ENCODE peak calls at places on chromosomes 13 and 19, in eight cellular contexts. U, B, S, Y, A, G, J and T are unnamed samples.

GRCh38 chr19:5545051-5545450 is 22.7 kb downstream of the TINCR start:
- DNase-seq in U (no peak), B (no peak), S (no peak), Y (no peak), A (no peak), G (no peak), J (no peak), T (no peak)

GRCh38 chr13:25992076-25992475 is 59.7 kb downstream of the SHISA2 start:
- DNase-seq in U (no peak), B (no peak), S (peak; percentile 21), Y (no peak), A (no peak), G (no peak), J (no peak), T (no peak)

GRCh38 chr13:33205224-33205623 is 80.3 kb downstream of the STARD13 start:
- DNase-seq in U (no peak), B (no peak), S (no peak), Y (no peak), A (no peak), G (no peak), J (no peak), T (no peak)

GRCh38 chr13:29594710-29595379 is 643 bp downstream of the SLC7A1 start:
- DNase-seq in U (peak; percentile 21), B (peak; percentile 75), S (peak; percentile 64), Y (peak; percentile 66), A (peak; percentile 58), G (no peak), J (peak; percentile 52), T (peak; percentile 72)

GRCh38 chr19:42130254-42130573 is 2.0 kb downstream of the POU2F2 start:
- DNase-seq in U (no peak), B (no peak), S (no peak), Y (no peak), A (no peak), G (no peak), J (no peak), T (no peak)

GRCh38 chr13:32126756-32127155 is 95.2 kb downstream of the FRY start:
- DNase-seq in U (no peak), B (no peak), S (peak; percentile 19), Y (no peak), A (no peak), G (no peak), J (no peak), T (no peak)

GRCh38 chr13:51803422-51804294 is at the start of gene DHRS12:
- DNase-seq in U (peak; percentile 75), B (peak; percentile 93), S (peak; percentile 80), Y (peak; percentile 77), A (peak; percentile 93), G (peak; percentile 92), J (peak; percentile 88), T (peak; percentile 80)

GRCh38 chr13:94535775-94536174 is 56.3 kb upstream of the DCT start:
- DNase-seq in U (no peak), B (no peak), S (no peak), Y (no peak), A (no peak), G (no peak), J (no peak), T (no peak)

GRCh38 chr13:40164137-40164536 is 502.3 kb downstream of the FOXO1 start:
- DNase-seq in U (no peak), B (peak; percentile 39), S (no peak), Y (peak; percentile 36), A (no peak), G (no peak), J (no peak), T (no peak)

GRCh38 chr13:29511439-29511814 is 84.1 kb downstream of the SLC7A1 start:
- DNase-seq in U (no peak), B (no peak), S (no peak), Y (no peak), A (no peak), G (no peak), J (no peak), T (no peak)

GRCh38 chr13:30346159-30346788 is 38.9 kb upstream of the KATNAL1 start:
- DNase-seq in U (peak; percentile 38), B (no peak), S (no peak), Y (no peak), A (no peak), G (no peak), J (no peak), T (no peak)

GRCh38 chr19:991932-992669 is 8.0 kb downstream of the WDR18 start:
- DNase-seq in U (no peak), B (no peak), S (no peak), Y (no peak), A (no peak), G (no peak), J (no peak), T (no peak)

GRCh38 chr19:49857061-49857833 is 6.3 kb downstream of the PTOV1 start:
- DNase-seq in U (no peak), B (no peak), S (no peak), Y (no peak), A (no peak), G (no peak), J (no peak), T (no peak)

GRCh38 chr13:109249780-109250528 is 536.4 kb downstream of the IRS2 start:
- DNase-seq in U (no peak), B (no peak), S (no peak), Y (no peak), A (no peak), G (no peak), J (no peak), T (no peak)

GRCh38 chr19:8252922-8253589 is 43.9 kb downstream of the CERS4 start:
- DNase-seq in U (peak; percentile 66), B (peak; percentile 76), S (peak; percentile 54), Y (peak; percentile 82), A (peak; percentile 89), G (peak; percentile 81), J (peak; percentile 76), T (peak; percentile 64)

GRCh38 chr19:8248348-8249328 is 39.5 kb downstream of the CERS4 start:
- DNase-seq in U (no peak), B (no peak), S (no peak), Y (no peak), A (no peak), G (no peak), J (no peak), T (no peak)

GRCh38 chr19:8250596-8250995 is 41.4 kb downstream of the CERS4 start:
- DNase-seq in U (no peak), B (no peak), S (no peak), Y (no peak), A (no peak), G (no peak), J (no peak), T (no peak)

GRCh38 chr19:8253678-8254077 is 44.5 kb downstream of the CERS4 start:
- DNase-seq in U (no peak), B (no peak), S (no peak), Y (peak; percentile 9), A (no peak), G (no peak), J (no peak), T (no peak)

DNA sequence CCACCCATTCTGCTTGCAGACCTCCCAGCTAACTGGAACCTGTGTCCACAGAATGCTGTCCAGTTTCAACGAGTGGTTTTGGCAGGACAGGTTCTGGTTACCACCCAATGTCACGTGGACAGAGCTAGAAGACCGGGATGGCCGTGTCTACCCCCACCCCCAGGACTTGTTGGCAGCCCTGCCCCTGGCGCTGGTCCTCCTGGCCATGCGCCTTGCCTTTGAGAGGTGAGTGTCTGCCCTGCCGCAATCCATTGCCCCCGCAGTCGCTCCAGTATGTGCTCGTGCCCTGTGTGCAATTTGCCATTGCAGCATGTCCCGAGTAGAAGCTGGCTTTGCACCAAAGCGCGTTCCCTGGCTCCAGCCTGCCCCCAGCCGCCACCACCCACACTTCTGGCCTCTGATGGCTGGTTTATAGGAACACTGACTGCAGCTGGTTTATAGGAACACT is 41.9 kb downstream of the CERS4 start:
- DNase-seq in U (no peak), B (peak; percentile 37), S (peak; percentile 55), Y (peak; percentile 27), A (peak; percentile 83), G (peak; percentile 81), J (peak; percentile 63), T (peak; percentile 11)
- TF ChIP-seq CTCF in U (no peak), B (no peak), S (no peak), Y (no peak), A (peak; percentile 46), G (no peak), J (no peak), T (no peak)

DNA sequence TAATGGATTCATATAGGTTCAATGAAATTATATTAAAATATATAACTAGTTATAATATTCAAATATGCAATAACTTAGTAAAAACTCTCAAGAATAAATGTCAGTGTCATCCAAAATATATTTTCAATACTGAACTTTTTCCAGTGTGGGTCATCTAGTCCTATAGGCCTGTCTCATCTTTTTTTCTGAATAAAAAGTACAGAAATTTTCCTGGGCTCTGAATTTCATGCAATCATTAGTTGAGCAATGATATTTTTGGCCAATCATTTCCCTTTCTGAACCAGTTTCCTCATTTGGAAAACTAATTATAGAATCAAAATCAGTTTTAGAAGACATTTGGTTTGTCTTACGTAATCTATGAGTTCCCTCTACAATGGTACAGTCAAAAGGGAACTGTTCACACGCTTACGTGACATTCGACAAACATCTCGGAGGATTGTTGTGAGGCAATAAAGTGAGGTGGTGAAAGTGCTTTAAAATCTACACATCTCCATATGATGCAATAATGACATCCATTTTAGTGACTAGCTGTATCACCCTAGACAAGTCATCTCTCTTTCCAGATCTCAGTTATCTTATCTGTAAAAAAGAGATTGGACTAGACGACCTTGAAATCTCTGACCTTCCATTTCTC is 26.9 kb downstream of the FLT1 start:
- DNase-seq in U (no peak), B (no peak), S (no peak), Y (no peak), A (no peak), G (no peak), J (no peak), T (no peak)
- H3K4me3 ChIP-seq in U (no peak overlapping the region), B (no peak overlapping the region), S (no peak overlapping the region), Y (no peak overlapping the region), A (no peak overlapping the region), G (no peak overlapping the region), J (no peak overlapping the region), T (no peak overlapping the region)

DNA sequence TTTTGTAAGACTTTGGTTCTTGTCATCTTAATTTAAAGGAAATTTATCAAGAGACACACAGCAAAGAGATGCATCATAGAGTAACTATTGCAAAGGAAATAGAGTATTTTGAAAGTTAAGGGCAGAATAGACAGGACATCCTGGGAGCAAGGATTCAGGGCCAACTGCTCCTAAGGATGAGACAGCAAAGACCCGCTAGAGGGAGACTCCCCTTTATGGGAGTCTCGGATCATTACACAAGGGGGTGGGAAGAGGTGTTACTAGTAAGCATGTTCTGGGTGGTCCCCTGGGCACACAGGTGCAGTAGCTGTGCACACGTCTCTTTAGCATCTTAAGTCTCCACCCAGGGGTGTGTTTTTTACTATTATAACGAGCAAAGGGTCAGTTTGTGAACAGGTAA is 9.6 kb downstream of the ZSCAN5C start:
- DNase-seq in U (no peak), B (no peak), S (no peak), Y (no peak), A (no peak), G (no peak), J (no peak), T (no peak)
- TF ChIP-seq CTCF in U (no peak), B (no peak), S (no peak), Y (no peak), A (no peak), G (no peak), J (no peak), T (no peak)

DNA sequence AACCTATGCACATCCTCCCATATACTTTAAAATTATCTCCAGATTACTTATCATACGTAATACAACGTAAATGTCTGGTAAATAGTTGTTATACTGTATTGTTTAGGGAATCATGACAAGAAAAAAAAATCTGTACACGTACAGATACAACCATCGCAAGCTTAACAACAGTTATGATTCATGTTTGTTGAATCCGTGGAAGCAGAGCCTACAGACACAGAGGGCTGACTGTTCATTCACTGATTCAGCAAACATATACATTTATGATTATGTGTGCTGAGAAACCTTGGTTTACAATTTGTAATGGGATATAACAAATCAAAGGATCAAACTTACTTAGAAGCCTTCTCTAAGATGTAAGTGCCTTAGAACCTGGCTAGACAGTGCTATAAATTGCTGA is 1.5 kb downstream of the ZNF260 start:
- DNase-seq in U (no peak), B (no peak), S (peak; percentile 26), Y (no peak), A (no peak), G (no peak), J (no peak), T (no peak)
- H3K4me3 ChIP-seq in U (no peak overlapping the region), B (no peak overlapping the region), S (peak overlapping the region; percentile 90), Y (peak overlapping the region; percentile 97), A (peak overlapping the region; percentile 70), G (peak overlapping the region; percentile 79), J (no peak overlapping the region), T (no peak overlapping the region)